ENCODE peak calls at places on chromosome 20, in four cellular contexts. U is H1, L is SK-N-SH, R is GM12891. E is an unnamed sample.

GRCh38 chr20:36975085-36975829 is 23.7 kb upstream of the SAMHD1 start:
- DNase-seq in R (no peak), L (no peak), U (no peak), E (no peak)

GRCh38 chr20:32190608-32191415 is 16.7 kb downstream of the PLAGL2 start:
- DNase-seq in R (no peak), U (peak), L (peak), E (no peak)

GRCh38 chr20:45822863-45823262 is 4.2 kb downstream of the TNNC2 start:
- DNase-seq in L (no peak), U (no peak), R (no peak), E (no peak)

GRCh38 chr20:47847882-47848485 is 62.7 kb upstream of the SULF2 start:
- DNase-seq in L (no peak), R (no peak), U (no peak), E (no peak)

GRCh38 chr20:36792422-36792821 is 18.9 kb upstream of the DSN1 start:
- DNase-seq in L (peak), R (peak), U (no peak), E (no peak)

GRCh38 chr20:12049125-12049524 is 131.4 kb downstream of the BTBD3 start:
- DNase-seq in U (no peak), L (no peak), R (no peak), E (no peak)

GRCh38 chr20:59039233-59039632 is 3.4 kb downstream of the PRELID3B start:
- DNase-seq in R (no peak), L (no peak), U (no peak), E (no peak)

GRCh38 chr20:35568645-35569044 is 26.8 kb downstream of the ERGIC3 start:
- DNase-seq in R (no peak), L (peak), U (no peak), E (no peak)

GRCh38 chr20:36268501-36269342 is 32.4 kb downstream of the AAR2 start:
- DNase-seq in R (no peak), L (no peak), U (no peak), E (no peak)

GRCh38 chr20:47586648-47587306 is 85.1 kb downstream of the NCOA3 start:
- DNase-seq in U (no peak), R (no peak), L (no peak), E (no peak)

GRCh38 chr20:43915209-43916072 is 789 bp downstream of the TOX2 start:
- DNase-seq in U (peak), L (peak), R (no peak), E (no peak)

GRCh38 chr20:32067234-32067821 is 15.3 kb downstream of the HCK start:
- DNase-seq in R (no peak), L (no peak), U (no peak), E (no peak)

GRCh38 chr20:58179083-58179431 is 49.4 kb downstream of the ANKRD60 start:
- DNase-seq in L (no peak), R (no peak), U (no peak), E (no peak)

GRCh38 chr20:45297786-45298497 is 8.7 kb upstream of the RBPJL start:
- DNase-seq in R (no peak), U (no peak), L (no peak), E (no peak)

GRCh38 chr20:31560900-31561598 is 44.0 kb upstream of the ID1 start:
- DNase-seq in L (no peak), U (no peak), R (no peak), E (no peak)

GRCh38 chr20:44023515-44024371 is 109.1 kb downstream of the TOX2 start:
- DNase-seq in U (no peak), L (no peak), R (no peak), E (no peak)

GRCh38 chr20:11718474-11719094 is 199.1 kb upstream of the BTBD3 start:
- DNase-seq in L (no peak), R (no peak), U (no peak), E (no peak)

GRCh38 chr20:22791432-22791831 is 207.1 kb upstream of the FOXA2 start:
- DNase-seq in L (no peak), U (no peak), R (no peak), E (no peak)

GRCh38 chr20:60095456-60095855 is 137.2 kb downstream of the CDH26 start:
- DNase-seq in U (no peak), L (no peak), R (no peak), E (no peak)

GRCh38 chr20:40279390-40279789 is 409.6 kb downstream of the MAFB start:
- DNase-seq in U (no peak), L (peak), R (no peak), E (no peak)

GRCh38 chr20:33337531-33338165 is 54.6 kb downstream of the BPIFB1 start:
- DNase-seq in U (no peak), R (peak), L (no peak), E (no peak)

GRCh38 chr20:10603971-10604864 is 69.6 kb downstream of the JAG1 start:
- DNase-seq in R (no peak), U (no peak), L (no peak), E (no peak)

GRCh38 chr20:57663241-57663640 is 43.0 kb upstream of the ZBP1 start:
- DNase-seq in L (peak), U (no peak), R (peak), E (peak)

GRCh38 chr20:1229541-1229940 is 3.7 kb downstream of the RAD21L1 start:
- DNase-seq in R (no peak), L (no peak), U (no peak), E (no peak)

GRCh38 chr20:18001131-18001921 is 32.5 kb downstream of the MGME1 start:
- DNase-seq in U (no peak), R (no peak), L (no peak), E (no peak)

GRCh38 chr20:2234788-2235187 is 61.0 kb upstream of the TGM3 start:
- DNase-seq in L (no peak), U (no peak), R (no peak), E (no peak)

GRCh38 chr20:62368629-62369507 is 1.8 kb upstream of the LAMA5 start:
- DNase-seq in L (peak), R (no peak), U (peak), E (no peak)

GRCh38 chr20:48736636-48737035 is 91.2 kb downstream of the PREX1 start:
- DNase-seq in U (no peak), R (no peak), L (no peak), E (no peak)

GRCh38 chr20:59412251-59412650 is 111.8 kb downstream of the EDN3 start:
- DNase-seq in L (no peak), R (no peak), U (no peak), E (no peak)

GRCh38 chr20:22430154-22430745 is 154.1 kb downstream of the FOXA2 start:
- DNase-seq in U (peak), R (no peak), L (no peak), E (no peak)

GRCh38 chr20:48574383-48574782 is 253.4 kb downstream of the PREX1 start:
- DNase-seq in L (peak), R (no peak), U (no peak), E (no peak)

GRCh38 chr20:15913661-15914060 is 659.6 kb downstream of the KIF16B start:
- DNase-seq in R (no peak), U (no peak), L (no peak), E (no peak)

GRCh38 chr20:48142258-48142657 is 357.0 kb upstream of the SULF2 start:
- DNase-seq in R (no peak), U (no peak), L (no peak), E (no peak)

GRCh38 chr20:35008411-35009342 is 53.0 kb downstream of the MYH7B start:
- DNase-seq in L (no peak), U (no peak), R (no peak), E (no peak)

GRCh38 chr20:59571151-59571550 is 33.2 kb upstream of the PHACTR3 start:
- DNase-seq in L (no peak), U (no peak), R (no peak), E (no peak)

GRCh38 chr20:59861389-59861788 is 72.0 kb downstream of the SYCP2 start:
- DNase-seq in L (no peak), U (no peak), R (no peak), E (no peak)

GRCh38 chr20:32649697-32650471 is 23.9 kb downstream of the C20orf203 start:
- DNase-seq in R (no peak), U (no peak), L (no peak), E (no peak)

GRCh38 chr20:34952676-34953075 is 2.9 kb downstream of the GSS start:
- DNase-seq in L (no peak), R (no peak), U (no peak), E (no peak)

DNA sequence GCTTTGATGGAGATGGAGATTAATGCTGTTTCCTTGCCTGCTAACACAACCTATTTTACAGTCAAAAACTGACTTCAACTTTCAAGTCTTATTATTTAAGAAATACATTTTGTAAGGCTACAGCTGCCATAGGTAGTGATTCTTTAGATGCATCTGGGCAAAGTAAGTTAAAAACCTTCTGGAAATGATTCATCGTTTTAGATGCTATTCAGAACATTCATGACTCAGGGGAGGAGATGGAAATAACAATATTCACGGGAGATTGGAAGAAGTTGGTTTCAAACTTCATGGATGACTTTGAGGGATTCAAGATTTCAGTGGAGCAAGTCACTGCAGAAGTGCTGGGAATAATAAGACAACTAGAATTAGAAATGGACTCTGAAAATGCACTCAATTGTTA is 174.9 kb upstream of the GGTLC1 start:
- DNase-seq in U (no peak), L (no peak), R (no peak), E (no peak)
- TF ChIP-seq TAF1 in U (no peak), L (no peak), R (no peak), E (no peak)

DNA sequence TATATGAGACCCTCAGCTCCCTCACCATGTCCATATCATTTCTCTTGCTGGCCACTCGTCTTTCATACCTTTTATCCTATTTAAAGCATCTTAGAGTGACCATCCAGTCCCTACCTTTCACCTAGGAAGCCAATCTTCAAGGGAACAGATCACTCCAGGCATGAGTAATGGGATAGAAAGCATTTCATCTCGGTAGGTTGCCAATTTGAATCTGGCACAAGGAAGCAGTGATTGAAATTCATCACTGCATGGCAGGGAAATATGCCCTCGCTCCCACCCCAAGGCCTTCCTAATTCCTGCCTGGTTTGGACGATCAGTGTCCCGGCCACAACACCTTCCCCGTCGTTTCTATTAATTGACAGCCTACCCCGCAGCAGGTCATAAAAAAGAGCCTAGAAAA is 150.5 kb downstream of the CFAP61 start:
- DNase-seq in U (no peak), R (no peak), L (no peak), E (no peak)
- TF ChIP-seq TAF1 in U (no peak), R (no peak), L (no peak), E (no peak)

DNA sequence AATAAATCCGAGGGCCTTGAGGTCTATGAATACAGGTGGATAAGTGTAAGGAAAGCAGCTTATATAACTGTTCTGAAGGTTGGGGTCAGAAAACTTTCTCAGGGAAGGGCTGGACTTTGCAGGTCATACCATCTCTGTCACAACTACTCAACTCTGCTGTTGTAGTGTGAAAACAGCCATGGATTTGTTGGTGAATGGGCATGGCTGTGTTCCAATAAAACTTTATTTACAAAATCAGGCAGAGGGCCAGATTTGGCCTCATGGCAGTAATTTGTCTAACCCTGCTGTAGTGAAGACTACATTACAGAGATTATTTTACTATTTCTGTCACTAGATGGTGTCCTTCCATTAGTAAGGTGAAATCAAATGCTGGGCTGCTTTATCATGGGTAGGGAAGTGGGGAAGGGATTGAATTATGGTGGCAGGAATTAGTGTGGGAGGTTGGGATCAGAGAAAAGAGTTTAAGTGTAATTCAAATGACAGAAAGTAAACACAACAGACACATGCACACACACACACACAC is 409.6 kb upstream of the CHD6 start:
- DNase-seq in R (no peak), L (peak), U (no peak), E (no peak)
- TF ChIP-seq TAF1 in R (no peak), L (no peak), U (no peak), E (no peak)

DNA sequence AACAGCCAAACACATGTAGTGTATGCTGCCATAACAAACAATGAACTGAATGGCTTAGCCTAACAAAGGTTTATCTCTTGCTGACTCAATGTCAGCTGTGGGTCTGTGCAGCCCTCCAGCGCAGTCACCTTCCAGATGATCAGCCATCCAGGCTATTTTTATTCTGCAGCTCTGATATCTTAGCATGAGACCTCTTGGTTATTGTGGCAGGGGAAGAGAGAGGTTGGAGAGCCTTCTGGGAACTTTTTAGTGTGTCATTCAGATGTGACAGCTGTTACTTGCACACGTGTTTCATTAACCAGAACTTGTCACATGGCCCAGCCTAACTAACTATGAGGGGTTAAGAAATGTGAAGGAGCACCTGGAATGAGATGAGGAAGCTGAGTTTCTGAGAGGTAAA is 202.5 kb downstream of the DHX35 start:
- DNase-seq in L (no peak), U (peak), R (no peak), E (no peak)
- TF ChIP-seq TAF1 in L (no peak), U (no peak), R (no peak), E (no peak)

DNA sequence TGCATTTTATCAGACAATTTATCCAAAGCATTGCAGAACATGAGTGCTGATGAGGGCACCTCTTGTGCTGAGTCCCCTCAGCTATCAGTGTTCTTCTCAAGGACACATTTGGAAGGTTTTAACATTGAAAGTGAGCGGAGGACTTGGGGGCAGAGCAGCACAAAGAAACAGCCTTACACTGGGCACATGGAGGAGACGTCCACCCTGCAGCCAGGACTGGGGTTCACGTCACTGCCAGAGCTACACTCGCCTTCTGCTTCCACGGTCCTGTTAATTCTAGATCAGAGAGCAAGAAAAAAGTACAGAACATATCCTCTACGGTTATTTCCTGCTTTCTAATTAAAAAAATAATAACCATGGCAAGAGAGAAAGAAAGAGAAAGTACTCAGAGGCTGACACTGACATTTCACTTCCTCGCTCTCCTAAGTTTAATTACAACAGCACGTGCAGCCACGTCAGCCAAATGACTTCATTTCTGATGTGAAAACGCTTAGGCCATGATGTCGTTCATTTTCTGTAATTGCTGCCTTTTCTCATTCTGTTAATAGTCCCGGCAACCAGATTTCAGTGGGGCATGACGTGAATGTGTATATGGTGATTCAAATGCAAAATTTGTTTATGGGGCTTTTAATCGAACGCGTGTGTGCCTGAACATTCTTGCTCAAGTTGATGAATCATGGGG is 5.1 kb downstream of the PRND start:
- DNase-seq in R (peak), L (no peak), U (no peak), E (no peak)
- TF ChIP-seq TAF1 in R (no peak), L (no peak), U (no peak), E (no peak)

DNA sequence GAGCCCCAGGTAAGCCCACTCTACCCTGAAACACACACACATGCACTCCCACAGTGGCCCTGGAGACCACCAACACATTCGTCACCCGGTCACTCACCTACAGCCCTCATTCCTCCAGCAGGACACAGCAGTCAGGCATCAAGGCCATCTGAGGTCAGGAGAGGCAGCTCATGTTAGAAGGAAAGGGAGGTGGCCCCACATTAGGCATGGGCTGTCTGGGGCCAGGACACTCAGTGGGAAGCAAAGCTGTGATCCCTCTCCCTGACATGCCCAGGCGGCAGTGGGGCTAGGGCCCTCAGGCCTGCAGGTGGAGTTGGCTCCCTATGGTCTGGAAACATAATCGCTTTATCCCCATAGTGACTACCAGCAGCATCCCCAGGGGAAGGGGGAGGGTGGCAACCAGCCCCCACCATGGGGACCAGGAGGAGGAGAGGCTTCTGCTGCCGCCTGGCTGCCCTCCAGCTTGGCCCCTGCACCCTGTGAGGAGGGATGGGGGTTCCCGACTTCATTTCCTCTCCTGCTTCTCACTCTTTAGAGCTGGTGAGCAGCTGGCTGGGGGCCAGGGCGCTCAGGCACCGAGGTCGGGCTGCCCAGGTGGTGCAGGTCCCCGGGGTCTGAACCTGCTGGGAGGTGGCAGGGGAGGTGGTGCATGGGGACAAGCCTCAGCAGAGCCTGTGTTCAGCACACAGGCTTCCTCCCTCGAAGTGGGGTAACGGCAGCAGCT is 76.6 kb upstream of the CST7 start:
- DNase-seq in L (peak), R (no peak), U (no peak), E (no peak)
- TF ChIP-seq TAF1 in L (no peak), R (no peak), U (no peak), E (no peak)

E was measured in GM12892.